ENCODE peak calls at places on chromosomes 3 and 15, in four cellular contexts. V is DND-41, U is esophagus squamous epithelium, B is OCI-LY7. L is an unnamed sample. For H3K9me3, the result is how much of the 10 kb centered on the place peaks cover.

GRCh38 chr3:107992976-107993684 is 97.7 kb downstream of the CD47 start:
- DNase-seq in U (no peak), V (no peak), B (no peak), L (no peak)

GRCh38 chr3:129702934-129703712 is 96.6 kb upstream of the PLXND1 start:
- DNase-seq in U (no peak), B (no peak), V (no peak), L (no peak)

GRCh38 chr15:88484781-88485246 is 17.3 kb downstream of the MRPS11 start:
- DNase-seq in V (no peak), U (no peak), B (no peak), L (no peak)

GRCh38 chr3:10279384-10280176 is 13.2 kb downstream of the GHRL start:
- DNase-seq in U (no peak), B (no peak), V (no peak), L (no peak)

GRCh38 chr3:120172070-120172469 is 77.8 kb upstream of the GSK3B start:
- DNase-seq in V (no peak), U (no peak), B (no peak), L (no peak)

GRCh38 chr3:195001961-195002861 is 268.7 kb downstream of the XXYLT1 start:
- DNase-seq in B (peak), V (peak), U (no peak), L (no peak)

GRCh38 chr15:98203872-98204660 is 243.6 kb downstream of the ARRDC4 start:
- DNase-seq in B (no peak), U (no peak), V (no peak), L (no peak)

GRCh38 chr15:50358805-50359204 is 3.8 kb upstream of the GABPB1 start:
- DNase-seq in U (no peak), B (peak), V (no peak), L (no peak)

GRCh38 chr3:154776549-154777230 is 303.4 kb upstream of the MME start:
- DNase-seq in B (no peak), U (no peak), V (no peak), L (no peak)

GRCh38 chr3:192514081-192514753 is 213.1 kb downstream of the FGF12 start:
- DNase-seq in V (no peak), B (no peak), U (no peak), L (no peak)

GRCh38 chr15:40100947-40101905 is 7.5 kb downstream of the BMF start:
- DNase-seq in B (no peak), U (no peak), V (no peak), L (no peak)

GRCh38 chr3:161349529-161350278 is 21.6 kb downstream of the SPTSSB start:
- DNase-seq in U (no peak), V (peak), B (no peak), L (peak)

GRCh38 chr3:187360523-187361060 is 7.6 kb upstream of the RTP4 start:
- DNase-seq in B (no peak), V (no peak), U (no peak), L (no peak)

GRCh38 chr3:66236281-66236680 is 15.5 kb downstream of the SLC25A26 start:
- DNase-seq in V (no peak), B (peak), U (no peak), L (no peak)

GRCh38 chr3:49716691-49717538 is 2.6 kb downstream of the AMIGO3 start:
- DNase-seq in U (no peak), B (no peak), V (no peak), L (no peak)

GRCh38 chr3:187694801-187695200 is 7.6 kb downstream of the RTP2 start:
- DNase-seq in U (no peak), V (no peak), B (no peak), L (no peak)

GRCh38 chr15:89690276-89691218 is at the start of the genes PEX11A and WDR93:
- DNase-seq in U (peak), V (no peak), B (peak), L (peak)
- H3K27ac ChIP-seq in U (peak), V (no peak), B (no peak), L (no peak)

GRCh38 chr3:38662544-38662943 is 13.1 kb upstream of the SCN5A start:
- DNase-seq in V (no peak), U (no peak), B (peak), L (no peak)
- TF ChIP-seq CTCF in V (peak), U (no peak), B (peak), L (no peak)

GRCh38 chr15:25052191-25052999 is 97.6 kb downstream of the SNRPN start:
- DNase-seq in U (no peak), B (no peak), V (no peak), L (no peak)

GRCh38 chr15:25055356-25056068 is 100.7 kb downstream of the SNRPN start:
- DNase-seq in U (no peak), V (no peak), B (no peak), L (no peak)

GRCh38 chr15:25053000-25053815 is 98.4 kb downstream of the SNRPN start:
- DNase-seq in B (no peak), U (no peak), V (no peak), L (no peak)

GRCh38 chr15:25054943-25055342 is 100.2 kb downstream of the SNRPN start:
- DNase-seq in V (no peak), U (no peak), B (no peak), L (no peak)

GRCh38 chr15:25054329-25054728 is 99.5 kb downstream of the SNRPN start:
- DNase-seq in V (no peak), B (no peak), U (no peak), L (no peak)
- H3K9me3 ChIP-seq in V (half or more), B (under half), U (under half), L (half or more)

GRCh38 chr15:77602800-77603199 is 29.9 kb downstream of the LINGO1 start:
- DNase-seq in U (no peak), V (no peak), B (no peak), L (no peak)

GRCh38 chr15:77599357-77599756 is 33.4 kb downstream of the LINGO1 start:
- DNase-seq in V (no peak), B (no peak), U (no peak), L (no peak)

GRCh38 chr15:77597804-77598453 is 34.8 kb downstream of the LINGO1 start:
- DNase-seq in B (no peak), V (no peak), U (no peak), L (no peak)

GRCh38 chr15:77596821-77597803 is 35.6 kb downstream of the LINGO1 start:
- DNase-seq in U (no peak), V (no peak), B (no peak), L (no peak)

GRCh38 chr15:77599899-77600298 is 32.8 kb downstream of the LINGO1 start:
- DNase-seq in B (peak), U (no peak), V (peak), L (no peak)
- H3K27ac ChIP-seq in B (no peak), U (peak), V (no peak), L (no peak)

DNA sequence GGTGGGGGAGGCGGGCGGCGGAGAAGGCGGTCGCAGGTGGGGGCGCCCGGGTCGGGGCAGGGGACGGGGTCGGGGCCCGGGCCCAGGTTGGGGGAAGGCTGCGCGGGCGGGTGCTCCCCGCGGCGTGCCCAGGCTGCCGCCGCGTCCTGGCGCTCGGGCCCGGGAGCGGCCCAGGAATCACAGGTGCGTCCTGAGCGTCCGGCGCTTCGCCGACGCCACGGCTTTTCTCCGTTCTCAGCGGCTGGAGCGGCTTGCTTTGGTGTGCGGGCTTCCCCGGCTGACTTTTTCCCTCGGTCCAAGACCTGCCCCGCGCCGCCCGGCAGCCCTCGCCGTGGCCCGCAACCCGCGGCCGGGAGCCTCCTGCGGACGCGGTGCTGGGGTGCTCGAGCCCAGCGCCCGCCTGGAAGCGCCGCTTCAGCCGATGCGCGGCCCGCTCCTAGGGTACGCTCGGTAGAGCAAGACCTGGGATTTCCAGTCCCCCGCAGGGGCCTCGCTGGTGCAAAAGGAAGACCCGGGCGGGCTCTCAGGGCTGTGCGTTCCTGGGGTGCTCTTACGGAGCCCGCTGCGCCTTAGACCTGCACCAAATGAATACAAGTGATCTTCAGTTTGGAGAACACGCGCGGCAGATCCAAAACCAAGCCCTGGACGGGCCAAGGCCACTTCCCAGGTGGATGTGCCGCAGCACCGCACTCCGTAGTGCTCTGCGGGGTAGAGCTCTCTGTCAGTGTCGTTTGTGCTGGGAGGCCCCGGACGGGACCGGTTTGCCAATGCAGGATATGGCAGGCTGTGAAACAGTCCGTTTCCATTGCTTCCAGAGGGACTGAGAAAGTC is 639 bp downstream of the NIPA1 start:
- DNase-seq in V (peak), B (peak), U (no peak), L (no peak)
- TF ChIP-seq CTCF in V (no peak), B (no peak), U (no peak), L (no peak)

DNA sequence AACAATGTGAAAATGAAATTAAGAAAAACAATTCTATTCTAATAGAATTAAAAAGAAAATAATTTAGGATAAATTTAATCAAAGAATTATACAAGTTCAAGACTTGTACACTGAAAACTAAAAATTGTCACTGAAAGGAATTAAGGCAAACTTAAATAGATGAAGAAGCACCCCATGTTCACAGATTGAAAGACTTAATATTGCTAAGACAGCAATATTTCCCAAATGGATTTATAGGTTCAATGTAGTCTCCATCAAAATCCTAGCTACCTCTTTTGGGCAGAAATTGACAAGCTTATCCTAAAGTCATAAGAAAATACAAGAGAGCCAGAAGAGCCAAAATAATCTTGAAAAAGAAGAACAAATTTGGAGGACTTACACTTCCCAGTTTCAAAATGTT is 53.5 kb upstream of the UBE3A start:
- DNase-seq in V (no peak), B (no peak), U (no peak), L (no peak)
- H3K9me3 ChIP-seq in V (under half), B (under half), U (under half), L (under half)

DNA sequence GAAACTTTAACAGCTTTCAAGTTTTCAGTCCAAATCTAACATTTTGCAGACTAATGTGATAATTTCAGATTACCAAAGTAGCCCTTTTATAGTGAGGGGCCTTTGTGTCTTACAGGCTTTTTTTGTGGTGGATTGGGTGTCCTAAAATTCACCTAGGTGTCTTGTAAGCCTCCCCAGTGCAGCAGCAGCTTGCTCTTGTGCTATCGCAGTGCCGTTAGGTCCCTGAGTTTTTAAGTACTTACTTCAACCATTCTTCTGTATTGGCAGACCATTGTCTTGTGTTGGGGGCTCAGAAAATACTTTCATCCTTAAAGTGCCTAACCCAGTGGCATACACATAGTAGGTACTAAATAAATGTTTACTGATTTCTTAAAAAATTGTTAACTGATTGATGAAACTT is 2.1 kb downstream of the PDE8A start:
- DNase-seq in U (no peak), V (no peak), B (no peak), L (no peak)
- H3K27ac ChIP-seq in U (no peak), V (no peak), B (no peak), L (no peak)

GRCh38 chr15:77907824-77908751 is 169.4 kb downstream of the TBC1D2B start:
- DNase-seq in U (no peak), V (peak), B (peak), L (peak)
- TF ChIP-seq CTCF in U (peak), V (peak), B (peak), L (peak)